ENCODE peak calls at places on chromosomes 16 and 17, in seven cellular contexts. M is prostate gland, L is H1, Z is stomach, R is suprapubic skin, P is SK-N-SH, G is sigmoid colon. I is an unnamed sample. For H3K9me3, the result is how much of the 10 kb centered on the place peaks cover.

GRCh38 chr17:7081341-7082062 is 1.5 kb upstream of the CLEC10A start:
- DNase-seq in L (no peak), M (no peak), G (no peak), P (no peak), R (no peak), Z (no peak), I (no peak)

GRCh38 chr16:75288181-75288580 is 36.8 kb upstream of the BCAR1 start:
- DNase-seq in Z (no peak), L (no peak), M (no peak), R (no peak), P (peak), G (no peak), I (no peak)

GRCh38 chr16:3873482-3874173 is 6.9 kb downstream of the CREBBP start:
- DNase-seq in P (no peak), M (no peak), Z (no peak), L (no peak), R (peak), G (no peak), I (no peak)

GRCh38 chr17:70621593-70621992 is 452.3 kb downstream of the KCNJ2 start:
- DNase-seq in P (no peak), L (no peak), Z (no peak), G (no peak), R (no peak), M (no peak), I (no peak)

GRCh38 chr16:63596716-63597115 is 1525.1 kb downstream of the CDH11 start:
- DNase-seq in L (no peak), R (no peak), Z (no peak), M (no peak), G (no peak), P (no peak), I (no peak)

GRCh38 chr16:56547120-56547948 is 17.5 kb upstream of the MT4 start:
- DNase-seq in M (peak), G (peak), R (no peak), Z (no peak), L (peak), P (peak), I (peak)

GRCh38 chr16:31453255-31454204 is 5.8 kb upstream of the ARMC5 start:
- DNase-seq in Z (no peak), L (no peak), G (peak), M (no peak), P (no peak), R (peak), I (no peak)

GRCh38 chr17:3894927-3895343 is 2.1 kb upstream of the CAMKK1 start:
- DNase-seq in Z (peak), G (no peak), L (no peak), R (no peak), P (no peak), M (peak), I (peak)

GRCh38 chr17:57455063-57455914 is 199.0 kb downstream of the MSI2 start:
- DNase-seq in R (no peak), M (no peak), P (no peak), G (no peak), L (no peak), Z (no peak), I (no peak)

GRCh38 chr16:84055801-84056634 is 13.4 kb upstream of the SLC38A8 start:
- DNase-seq in M (peak), L (no peak), R (peak), P (no peak), G (peak), Z (no peak), I (no peak)

GRCh38 chr17:55769625-55770000 is 18.8 kb downstream of the PCTP start:
- DNase-seq in M (no peak), G (peak), Z (no peak), R (no peak), P (no peak), L (no peak), I (no peak)

GRCh38 chr17:58200024-58200633 is 7.6 kb downstream of the EPX start:
- DNase-seq in M (peak), L (peak), G (peak), R (no peak), P (peak), Z (peak), I (no peak)

GRCh38 chr17:73683788-73684582 is 39.7 kb upstream of the SDK2 start:
- DNase-seq in L (no peak), G (no peak), M (no peak), Z (no peak), R (no peak), P (no peak), I (no peak)

GRCh38 chr16:70253291-70254094 is 1.8 kb upstream of the EXOSC6 start:
- DNase-seq in Z (no peak), M (no peak), L (peak), G (no peak), R (no peak), P (peak), I (no peak)

GRCh38 chr16:31451681-31452351 is 7.5 kb upstream of the ARMC5 start:
- DNase-seq in G (peak), P (peak), M (peak), R (peak), Z (peak), L (no peak), I (no peak)

GRCh38 chr17:31251075-31251474 is 46.0 kb downstream of the OMG start:
- DNase-seq in Z (no peak), L (no peak), M (no peak), P (no peak), G (no peak), R (no peak), I (no peak)

GRCh38 chr16:54431041-54431996 is 144.7 kb upstream of the IRX3 start:
- DNase-seq in R (no peak), G (no peak), Z (no peak), P (no peak), L (no peak), M (no peak), I (no peak)

GRCh38 chr16:13767215-13767614 is 152.7 kb upstream of the ERCC4 start:
- DNase-seq in G (no peak), L (no peak), Z (no peak), M (no peak), R (no peak), P (no peak), I (no peak)

GRCh38 chr17:13753151-13753550 is 151.4 kb upstream of the HS3ST3A1 start:
- DNase-seq in L (no peak), Z (no peak), R (no peak), G (no peak), M (no peak), P (no peak), I (no peak)

GRCh38 chr17:18181358-18181757 is 2.3 kb upstream of the ALKBH5 start:
- DNase-seq in Z (no peak), M (no peak), L (no peak), G (no peak), P (no peak), R (no peak), I (no peak)

GRCh38 chr17:79707931-79708891 is 22.5 kb upstream of the ENPP7 start:
- DNase-seq in P (peak), G (no peak), L (peak), Z (peak), M (peak), R (no peak), I (no peak)

GRCh38 chr17:77132411-77133086 is 8.2 kb upstream of the SEC14L1 start:
- DNase-seq in Z (no peak), G (no peak), L (no peak), R (no peak), P (no peak), M (no peak), I (no peak)

DNA sequence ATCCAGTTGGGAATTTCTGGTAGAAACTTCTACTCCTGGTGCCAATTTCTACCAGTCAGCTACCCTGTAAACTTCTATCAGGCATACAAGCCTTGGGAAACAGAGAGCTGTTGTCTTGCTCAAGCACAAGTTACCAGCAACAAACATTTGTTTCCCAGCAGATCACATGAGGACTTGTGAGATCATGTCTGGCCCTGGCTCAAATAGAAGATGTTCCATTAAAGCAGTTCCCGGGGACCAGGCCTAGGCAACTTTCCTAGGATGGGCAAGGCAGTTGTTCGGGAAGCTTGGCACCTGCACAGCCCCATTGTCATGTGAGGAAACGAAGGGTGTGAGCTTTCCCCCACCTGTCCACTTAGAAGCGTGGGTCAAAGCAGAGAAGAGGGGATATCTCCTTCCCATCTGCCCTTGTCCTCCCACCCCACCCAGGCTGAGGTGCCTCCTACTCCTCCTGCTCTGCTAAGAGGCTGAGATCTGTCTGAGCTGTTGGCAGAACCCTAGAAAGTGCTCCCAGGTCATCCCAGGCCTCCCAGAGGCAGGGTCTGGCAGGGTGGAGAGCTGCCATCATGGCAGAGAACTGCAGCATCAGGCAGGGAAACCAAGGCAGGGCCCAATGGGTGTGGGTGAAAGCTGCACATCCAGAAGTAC is 11.2 kb upstream of the SLC47A2 start:
- DNase-seq in L (no peak), P (no peak), M (peak), G (peak), Z (no peak), R (peak), I (no peak)
- TF ChIP-seq POLR2AphosphoS5 in L (no peak), P (no peak), M (peak), G (peak), Z (peak), R (peak), I (peak)

GRCh38 chr16:35752773-35753558 is 2293.6 kb downstream of the TP53TG3F start:
- DNase-seq in P (no peak), M (no peak), G (peak), R (peak), Z (no peak), L (no peak), I (no peak)
- H3K9me3 ChIP-seq in P (under half), M (under half), G (under half), R (under half), Z (half or more), L (half or more), I (half or more)

GRCh38 chr17:2770129-2770528 is 20.7 kb upstream of the CCDC92B start:
- DNase-seq in L (no peak), M (no peak), Z (no peak), R (no peak), P (no peak), G (no peak), I (no peak)
- TF ChIP-seq CTCF in L (no peak), M (no peak), Z (no peak), R (no peak), P (no peak), G (no peak), I (no peak)

DNA sequence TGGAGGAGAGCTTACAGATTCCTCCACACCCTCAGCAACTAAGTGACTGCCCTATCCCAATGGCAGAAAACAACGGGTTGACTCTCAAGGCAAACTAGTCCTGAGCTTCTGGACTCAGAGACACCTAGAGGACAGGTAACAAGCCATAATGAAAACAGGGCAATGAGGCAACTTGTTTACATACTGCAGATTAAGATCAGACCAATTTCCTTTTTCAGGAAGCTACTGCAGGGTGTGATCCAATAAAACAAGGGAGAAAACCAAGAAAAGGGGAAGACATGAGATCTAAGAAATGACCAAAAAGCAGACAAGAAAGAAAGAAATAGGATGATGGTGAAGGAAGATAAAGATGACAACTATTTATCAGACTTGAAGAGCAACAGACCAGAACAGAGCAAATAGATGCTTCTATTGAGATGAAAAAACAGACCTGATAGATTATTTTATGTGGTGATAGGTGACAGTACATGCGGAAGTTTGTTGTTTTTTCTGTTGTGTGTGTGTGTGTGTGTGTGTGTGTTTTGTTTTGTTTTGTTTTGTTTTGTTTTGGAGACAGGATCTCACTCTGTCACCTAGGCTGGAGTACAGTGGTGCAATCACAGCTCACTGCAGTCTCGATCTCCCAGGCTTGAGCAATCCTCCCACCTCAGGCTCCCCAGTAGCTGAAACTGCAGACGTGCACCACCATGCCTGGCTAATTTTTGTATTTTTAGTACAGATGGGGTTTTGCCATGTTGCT is 120.7 kb downstream of the GAS7 start:
- DNase-seq in G (peak), M (no peak), P (no peak), L (no peak), R (no peak), Z (no peak), I (no peak)
- TF ChIP-seq POLR2AphosphoS5 in G (no peak), M (no peak), P (no peak), L (no peak), R (no peak), Z (no peak), I (no peak)

DNA sequence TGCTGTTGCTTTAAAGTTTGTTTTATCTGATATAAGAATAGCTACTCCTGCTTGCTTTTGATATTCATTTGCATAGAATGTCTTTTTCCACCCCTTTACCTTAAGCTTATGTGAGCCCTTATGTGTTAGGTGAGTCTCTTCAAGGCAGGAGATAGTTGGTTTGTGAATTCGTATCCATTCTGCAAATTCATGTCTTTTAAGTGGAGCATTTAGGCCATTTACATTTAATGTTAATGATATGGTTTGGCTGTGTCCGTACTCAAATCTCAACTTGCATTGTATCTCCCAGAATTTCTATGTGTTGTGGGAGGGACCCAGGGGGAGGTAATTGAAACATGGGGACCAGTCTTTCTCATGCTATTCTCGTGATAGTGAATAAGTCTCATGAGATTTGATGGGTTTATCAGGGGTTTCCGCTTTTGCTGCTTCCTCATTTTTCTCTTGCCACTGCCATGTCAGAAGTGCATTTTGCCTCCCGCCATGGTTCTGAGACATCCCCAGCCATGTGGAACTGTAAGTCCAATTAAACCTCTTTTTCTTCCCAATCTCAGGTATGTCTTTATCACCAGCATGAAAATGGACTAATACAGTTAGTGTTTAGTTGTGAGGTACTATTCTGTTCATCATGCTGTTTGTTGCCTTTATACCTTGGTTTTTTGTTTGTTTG is 27.2 kb downstream of the ATF7IP2 start:
- DNase-seq in G (no peak), P (no peak), R (no peak), M (no peak), L (no peak), Z (no peak), I (no peak)
- H3K9me3 ChIP-seq in G (under half), P (under half), R (under half), M (under half), L (under half), Z (half or more), I (under half)

GRCh38 chr16:1541293-1542165 is 8.1 kb downstream of the TMEM204 start:
- DNase-seq in P (no peak), G (no peak), L (no peak), Z (no peak), R (no peak), M (no peak), I (no peak)

GRCh38 chr16:1545044-1545736 is 11.7 kb downstream of the TMEM204 start:
- DNase-seq in Z (no peak), M (peak), G (no peak), L (no peak), R (no peak), P (no peak), I (no peak)

GRCh38 chr16:1542166-1542500 is 8.7 kb downstream of the TMEM204 start:
- DNase-seq in G (no peak), M (no peak), Z (no peak), P (no peak), R (no peak), L (no peak), I (no peak)

GRCh38 chr16:1542533-1542932 is 9.1 kb downstream of the TMEM204 start:
- DNase-seq in G (no peak), R (no peak), L (no peak), Z (no peak), M (no peak), P (no peak), I (no peak)

DNA sequence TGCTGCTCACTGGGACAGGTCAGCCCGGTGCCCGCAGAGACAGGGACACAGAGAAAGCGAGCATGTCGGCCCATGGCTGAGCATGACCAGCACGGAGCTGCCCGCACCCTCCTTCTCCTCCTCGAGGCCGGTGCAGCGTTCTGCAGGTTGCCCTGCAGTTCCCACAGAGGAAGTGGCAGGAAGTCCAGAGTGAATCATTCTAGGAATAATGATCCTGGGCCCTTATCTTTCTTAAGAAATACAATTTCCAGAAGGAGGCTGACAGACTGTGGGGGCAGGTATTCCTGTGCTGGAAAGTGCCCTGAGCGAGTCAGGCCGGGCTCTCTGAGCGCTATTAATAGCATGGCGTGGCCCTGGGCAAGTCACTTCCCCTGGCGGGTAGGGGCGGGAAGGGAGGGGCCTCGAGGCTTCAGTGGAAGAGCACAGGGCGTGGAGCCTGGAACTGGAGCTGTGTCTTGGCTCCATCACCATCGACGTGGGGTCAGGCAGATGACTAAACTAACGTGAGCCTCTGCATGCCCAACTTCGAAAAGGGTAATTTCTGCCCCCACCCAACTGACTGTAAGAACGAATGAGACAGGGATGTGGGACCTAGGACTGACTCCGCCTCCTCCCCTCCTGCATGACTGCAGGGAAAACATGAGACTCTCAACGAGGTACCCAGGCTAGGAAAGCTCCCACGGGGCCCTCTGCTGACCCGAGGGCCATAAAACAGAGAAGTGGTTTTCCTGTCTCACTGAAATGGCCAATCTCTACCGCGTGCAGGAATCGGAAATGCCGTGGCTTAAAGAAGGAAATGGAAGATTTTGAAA is 9.8 kb downstream of the TMEM204 start:
- DNase-seq in G (peak), M (no peak), P (peak), L (no peak), R (no peak), Z (peak), I (no peak)
- TF ChIP-seq CTCF in G (no peak), M (no peak), P (peak), L (no peak), R (no peak), Z (no peak), I (no peak)

GRCh38 chr17:48551601-48552452 is 6.9 kb upstream of the HOXB2 start:
- DNase-seq in Z (no peak), G (peak), M (no peak), R (no peak), L (no peak), P (no peak), I (no peak)
- TF ChIP-seq POLR2AphosphoS5 in Z (no peak), G (no peak), M (no peak), R (no peak), L (no peak), P (no peak), I (no peak)

GRCh38 chr16:66510298-66510697 is 39.6 kb downstream of the TK2 start:
- DNase-seq in G (peak), Z (peak), R (no peak), L (no peak), M (no peak), P (no peak), I (peak)
- H3K9me3 ChIP-seq in G (under half), Z (under half), R (under half), L (under half), M (under half), P (under half), I (under half)

DNA sequence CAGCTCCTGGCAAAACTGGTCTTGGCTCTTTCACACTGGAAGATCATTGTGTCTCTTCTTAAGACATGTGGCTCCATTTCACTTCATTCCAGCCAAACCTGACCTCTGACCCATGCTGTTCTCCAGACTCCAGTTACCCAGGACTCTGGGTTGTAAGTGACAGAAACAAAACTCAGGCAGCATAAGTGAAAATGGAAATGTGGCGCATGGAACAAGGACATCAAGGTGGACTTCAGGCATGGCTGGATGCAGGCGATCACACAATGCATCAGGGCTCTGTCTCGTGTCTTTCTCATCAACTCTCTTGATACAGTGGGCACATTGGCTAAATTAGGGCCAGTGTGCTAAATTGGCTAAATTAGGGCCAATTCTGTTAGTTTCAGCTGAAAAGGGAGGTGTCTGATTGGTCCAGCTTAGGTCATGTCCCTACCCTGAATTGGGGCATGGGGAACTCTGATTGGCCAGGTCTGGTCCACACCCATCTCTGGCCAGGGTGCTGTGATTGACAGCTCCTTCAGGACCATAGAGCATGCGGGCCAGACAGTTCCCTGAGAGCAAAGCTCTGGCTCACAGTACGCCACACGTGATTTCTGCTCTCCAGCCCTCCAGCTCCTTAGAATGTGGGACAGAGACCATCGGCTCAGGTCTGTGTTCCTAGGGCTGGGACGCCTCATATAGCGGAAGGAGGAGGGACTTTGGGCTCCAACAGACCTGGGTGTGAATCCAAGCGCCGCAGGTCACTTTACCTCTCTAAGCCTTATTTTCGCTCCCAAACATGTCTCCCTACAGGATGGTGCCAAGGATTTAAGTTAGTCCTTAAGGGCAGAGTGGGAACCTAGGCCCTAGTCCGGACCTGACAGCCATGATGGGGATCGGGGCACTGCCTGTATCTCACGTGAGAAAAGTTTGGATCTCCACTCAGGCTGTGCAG is 17.5 kb downstream of the SOCS1 start:
- DNase-seq in G (no peak), R (no peak), L (no peak), P (no peak), Z (no peak), M (no peak), I (no peak)
- TF ChIP-seq CTCF in G (no peak), R (no peak), L (no peak), P (no peak), Z (no peak), M (no peak), I (no peak)